ENCODE peak calls at places on chromosomes 6 and 20, in five cellular contexts. C is sigmoid colon, F is DND-41, D is upper lobe of right lung, R is tibial nerve. E is an unnamed sample.

GRCh38 chr6:119830494-119831295 is 481.1 kb upstream of the MAN1A1 start:
- DNase-seq in R (no peak), F (peak), D (no peak), C (no peak), E (no peak)

GRCh38 chr6:126696921-126697693 is 357.2 kb downstream of the CENPW start:
- DNase-seq in F (no peak), R (no peak), C (no peak), D (no peak), E (no peak)

GRCh38 chr6:96675617-96676016 is 112.7 kb downstream of the FHL5 start:
- DNase-seq in C (no peak), R (no peak), D (no peak), F (no peak), E (no peak)

GRCh38 chr20:24676978-24677370 is 207.5 kb downstream of the SYNDIG1 start:
- DNase-seq in C (peak), R (no peak), F (no peak), D (peak), E (no peak)

GRCh38 chr6:12714022-12714421 is 2.5 kb upstream of the PHACTR1 start:
- DNase-seq in R (no peak), F (no peak), C (no peak), D (no peak), E (no peak)

GRCh38 chr20:46206025-46206424 is 87.9 kb downstream of the CD40 start:
- DNase-seq in F (no peak), R (no peak), C (peak), D (peak), E (peak)

GRCh38 chr20:61112515-61112914 is 139.5 kb upstream of the CDH4 start:
- DNase-seq in C (peak), D (no peak), R (no peak), F (peak), E (no peak)

GRCh38 chr20:21352703-21353102 is 44.6 kb downstream of the NKX2-4 start:
- DNase-seq in R (no peak), D (no peak), C (no peak), F (no peak), E (peak)

GRCh38 chr6:45757443-45758121 is 258.1 kb downstream of the CLIC5 start:
- DNase-seq in D (no peak), R (no peak), C (no peak), F (no peak), E (peak)

GRCh38 chr6:51844391-51844735 is 243.1 kb downstream of the PKHD1 start:
- DNase-seq in F (peak), D (no peak), R (no peak), C (no peak), E (no peak)

GRCh38 chr6:3331498-3331897 is 72.8 kb downstream of the PSMG4 start:
- DNase-seq in R (no peak), D (no peak), C (no peak), F (no peak), E (no peak)
- H3K4me3 ChIP-seq in R (no peak), D (no peak), C (no peak), F (no peak), E (no peak)

GRCh38 chr20:44224651-44225050 is 14.1 kb upstream of the OSER1 start:
- DNase-seq in D (no peak), C (peak), R (no peak), F (no peak), E (no peak)

GRCh38 chr20:44223721-44224120 is 13.2 kb upstream of the OSER1 start:
- DNase-seq in C (no peak), R (no peak), F (no peak), D (no peak), E (no peak)

GRCh38 chr20:44221368-44221767 is 10.8 kb upstream of the OSER1 start:
- DNase-seq in C (no peak), F (no peak), D (no peak), R (no peak), E (no peak)

GRCh38 chr20:44222027-44222426 is 11.5 kb upstream of the OSER1 start:
- DNase-seq in R (no peak), C (no peak), F (no peak), D (no peak), E (no peak)

GRCh38 chr20:44222969-44223368 is 12.4 kb upstream of the OSER1 start:
- DNase-seq in F (no peak), R (no peak), D (no peak), C (no peak), E (no peak)
- TF ChIP-seq CTCF in F (peak), R (no peak), D (no peak), C (no peak), E (no peak)

DNA sequence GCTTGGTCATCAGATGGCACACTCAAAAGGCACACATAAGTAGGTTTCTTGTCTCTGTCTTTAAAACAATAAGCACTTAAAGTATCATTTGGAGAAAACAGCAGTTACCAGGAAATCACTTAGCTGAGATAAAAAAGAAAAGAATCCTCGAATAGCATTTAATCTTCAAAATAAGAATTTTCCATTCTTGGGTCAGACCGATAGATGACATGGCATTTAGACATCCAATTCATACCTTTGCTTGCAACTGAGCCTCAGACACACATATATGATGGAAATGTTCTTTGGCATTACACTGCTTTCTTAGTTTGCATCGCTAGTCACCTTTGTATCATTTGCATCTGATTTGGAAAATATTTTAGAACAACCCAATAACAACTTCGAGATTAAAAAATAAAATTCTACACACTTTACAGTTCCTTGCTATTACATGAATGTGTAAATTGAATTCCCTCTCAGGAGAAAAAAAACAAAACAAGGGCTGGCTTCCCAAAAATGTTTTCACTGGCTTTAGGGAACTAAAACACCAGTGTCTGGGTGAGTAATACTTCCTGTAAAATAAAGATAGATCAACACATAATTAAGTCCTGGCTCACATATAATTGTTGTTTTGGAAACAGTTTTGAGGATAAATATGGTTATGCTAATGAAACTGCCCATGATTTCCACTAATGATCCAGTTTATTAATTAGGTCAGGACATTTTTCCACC is 1.3 kb upstream of the RNF217 start:
- DNase-seq in D (no peak), R (no peak), C (no peak), F (no peak), E (no peak)
- H3K4me3 ChIP-seq in D (peak), R (peak), C (peak), F (no peak), E (peak)

DNA sequence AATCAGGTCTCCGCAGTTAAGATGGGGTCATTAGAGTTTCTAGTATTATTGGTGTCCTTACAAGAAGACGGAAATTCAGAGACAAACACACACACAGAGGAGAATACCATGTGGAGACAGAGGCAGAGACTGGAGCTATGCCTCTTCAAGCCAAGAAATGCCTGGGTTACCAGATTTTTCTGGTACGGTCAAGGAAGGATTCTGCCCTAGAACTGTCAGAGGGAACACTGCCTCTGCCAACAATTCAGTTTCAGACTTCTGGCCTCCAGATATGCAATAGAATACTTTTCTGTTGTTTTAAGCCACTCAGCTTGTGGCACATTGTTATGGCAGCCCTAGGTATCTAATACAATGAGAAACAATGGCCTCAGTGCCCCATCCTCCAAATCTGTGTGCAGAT is 18.9 kb downstream of the TRMT6 start:
- DNase-seq in R (no peak), D (no peak), F (no peak), C (no peak), E (no peak)
- TF ChIP-seq CTCF in R (no peak), D (no peak), F (no peak), C (no peak), E (no peak)

GRCh38 chr20:55097621-55098020 is 622.2 kb downstream of the DOK5 start:
- DNase-seq in D (no peak), R (no peak), F (no peak), C (no peak), E (no peak)

GRCh38 chr20:55099251-55099650 is 623.9 kb downstream of the DOK5 start:
- DNase-seq in R (no peak), D (no peak), C (no peak), F (no peak), E (no peak)

DNA sequence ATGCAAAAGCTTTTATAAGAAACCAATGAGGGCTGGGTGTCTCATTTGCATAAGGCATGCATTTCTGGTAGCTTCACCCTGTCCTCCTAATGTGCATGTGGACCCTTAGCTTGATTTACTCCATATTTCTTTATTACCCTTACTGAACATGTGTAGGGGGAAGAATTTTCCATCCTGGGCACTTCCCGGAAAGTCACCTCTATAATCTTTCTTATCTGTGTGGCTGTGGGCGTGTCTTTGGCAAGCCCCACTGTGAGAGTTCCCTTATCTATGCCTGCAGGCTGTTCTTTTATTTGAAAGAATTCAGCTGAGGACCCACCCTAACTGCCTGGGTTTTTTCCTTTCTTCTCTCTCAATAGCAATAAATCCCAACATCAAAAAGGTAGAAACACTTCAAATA is 627.8 kb downstream of the DOK5 start:
- DNase-seq in D (no peak), F (no peak), R (no peak), C (no peak), E (no peak)
- H3K4me3 ChIP-seq in D (no peak), F (no peak), R (no peak), C (no peak), E (no peak)

GRCh38 chr6:108501559-108501958 is 59.2 kb upstream of the FOXO3 start:
- DNase-seq in R (no peak), F (no peak), C (no peak), D (no peak), E (peak)

GRCh38 chr6:108502826-108503225 is 57.9 kb upstream of the FOXO3 start:
- DNase-seq in F (no peak), D (no peak), C (no peak), R (no peak), E (no peak)

GRCh38 chr6:108492131-108492766 is 68.5 kb upstream of the FOXO3 start:
- DNase-seq in C (no peak), D (no peak), R (no peak), F (no peak), E (peak)

GRCh38 chr6:108494434-108494833 is 66.3 kb upstream of the FOXO3 start:
- DNase-seq in R (no peak), C (no peak), D (no peak), F (no peak), E (no peak)

GRCh38 chr6:108497883-108498282 is 62.8 kb upstream of the FOXO3 start:
- DNase-seq in D (no peak), R (no peak), F (peak), C (no peak), E (peak)
- TF ChIP-seq CTCF in D (peak), R (no peak), F (peak), C (no peak), E (peak)

GRCh38 chr6:107244082-107244741 is 128.9 kb upstream of the BEND3 start:
- DNase-seq in R (no peak), C (no peak), F (no peak), D (no peak), E (no peak)

GRCh38 chr6:107246249-107246971 is 131.1 kb upstream of the BEND3 start:
- DNase-seq in C (no peak), F (no peak), D (no peak), R (no peak), E (no peak)

GRCh38 chr6:107246972-107247615 is 131.8 kb upstream of the BEND3 start:
- DNase-seq in R (no peak), F (no peak), D (no peak), C (no peak), E (no peak)

GRCh38 chr6:107243471-107243870 is 128.2 kb upstream of the BEND3 start:
- DNase-seq in D (no peak), C (no peak), R (no peak), F (no peak), E (no peak)

DNA sequence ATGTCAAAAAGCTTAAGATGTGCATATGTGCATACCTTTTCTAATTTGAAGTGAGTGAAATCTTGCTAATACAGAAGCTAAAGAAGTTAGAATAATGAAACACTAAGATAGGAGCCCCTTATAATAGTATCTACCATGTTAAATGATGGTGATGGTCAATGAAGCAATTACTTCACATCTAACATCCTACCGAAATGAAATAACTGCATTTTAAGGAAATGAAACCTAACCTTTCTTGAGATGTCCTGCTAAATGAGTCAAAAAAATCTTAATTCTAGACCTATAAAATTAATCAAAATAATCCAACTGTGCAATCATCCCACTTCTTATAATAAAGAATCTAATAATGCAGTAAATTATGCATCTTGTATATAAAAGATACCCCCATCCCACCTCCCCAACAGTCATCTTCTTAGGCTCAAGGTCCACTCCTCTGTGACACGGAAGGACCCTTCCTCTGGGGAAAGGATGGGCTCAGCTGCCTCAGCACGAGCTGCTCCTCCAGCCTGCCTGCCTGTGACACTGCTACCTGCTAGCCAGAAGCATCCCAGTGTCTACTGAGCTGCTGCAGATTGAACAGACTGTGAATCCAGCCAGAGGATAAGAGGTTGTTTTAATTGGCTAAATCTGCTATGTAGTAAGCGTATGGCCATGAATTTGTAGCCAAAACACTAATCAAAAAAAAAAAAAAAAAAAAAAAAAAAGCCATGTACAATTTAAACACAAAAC is 129.6 kb upstream of the BEND3 start:
- DNase-seq in D (no peak), F (no peak), R (no peak), C (no peak), E (no peak)
- H3K4me3 ChIP-seq in D (no peak), F (no peak), R (no peak), C (no peak), E (no peak)

GRCh38 chr6:7257521-7258230 is 55.3 kb downstream of the SSR1 start:
- DNase-seq in C (peak), D (no peak), R (no peak), F (no peak), E (no peak)
- TF ChIP-seq CTCF in C (no peak), D (no peak), R (no peak), F (no peak), E (no peak)

GRCh38 chr6:98816799-98817198 is 17.6 kb upstream of the POU3F2 start:
- DNase-seq in D (no peak), C (no peak), R (no peak), F (no peak), E (no peak)
- H3K4me3 ChIP-seq in D (no peak), C (no peak), R (no peak), F (no peak), E (no peak)

E was measured in HFF-Myc.